ENCODE peak calls at places on chromosomes 4 and X, in nine cellular contexts. F is WERI-Rb-1; X is CD8-positive, alpha-beta memory T cell; T is naive thymus-derived CD4-positive, alpha-beta T cell; G is kidney; L is fibroblast of lung; N is CD4-positive, alpha-beta T cell; V is tibial artery; A is CD8-positive, alpha-beta T cell. O is an unnamed sample.

GRCh38 chr4:163137581-163137980 is 29.1 kb downstream of the NAF1 start:
- DNase-seq in X (no peak), V (no peak), N (no peak), T (no peak), L (peak), A (no peak), G (no peak), F (no peak), O (no peak)

GRCh38 chr4:138540056-138540800 is 298.1 kb upstream of the SLC7A11 start:
- DNase-seq in T (no peak), L (peak), F (no peak), G (no peak), V (no peak), A (no peak), N (no peak), X (no peak), O (no peak)

GRCh38 chrX:2442694-2443093 is 58.1 kb downstream of the DHRSX start:
- DNase-seq in L (no peak), A (no peak), T (no peak), G (no peak), N (no peak), V (no peak), X (no peak), F (no peak), O (no peak)

GRCh38 chr4:176971576-176972105 is 178.9 kb upstream of the VEGFC start:
- DNase-seq in F (no peak), N (no peak), T (no peak), A (no peak), L (no peak), G (no peak), V (no peak), X (no peak), O (no peak)

GRCh38 chrX:57904481-57904880 is 5.8 kb downstream of the ZXDA start:
- DNase-seq in G (no peak), T (no peak), F (no peak), X (no peak), A (no peak), L (no peak), N (no peak), V (no peak), O (no peak)

GRCh38 chr4:48341776-48342558 is 638 bp downstream of the SLAIN2 start:
- DNase-seq in X (no peak), F (peak), A (no peak), V (peak), L (peak), N (peak), G (peak), T (peak), O (peak)

GRCh38 chrX:109840585-109840984 is 107.5 kb upstream of the ACSL4 start:
- DNase-seq in G (no peak), V (peak), L (peak), N (no peak), T (no peak), X (no peak), A (no peak), F (no peak), O (no peak)

GRCh38 chr4:183658362-183659028 is 490 bp downstream of the RWDD4 start:
- DNase-seq in L (no peak), X (no peak), F (no peak), A (no peak), V (no peak), G (peak), T (no peak), N (no peak), O (peak)

GRCh38 chr4:38130884-38131283 is 170.7 kb downstream of the PTTG2 start:
- DNase-seq in G (no peak), V (no peak), X (no peak), F (peak), A (no peak), L (no peak), N (no peak), T (no peak), O (no peak)

GRCh38 chr4:147425019-147425418 is 55.9 kb upstream of the EDNRA start:
- DNase-seq in X (no peak), F (no peak), L (peak), N (no peak), T (no peak), A (no peak), V (no peak), G (no peak), O (no peak)

GRCh38 chrX:40154853-40155616 is 57.3 kb upstream of the BCOR start:
- DNase-seq in V (peak), X (no peak), N (no peak), L (no peak), A (no peak), G (no peak), T (peak), F (peak), O (peak)

GRCh38 chrX:118177708-118178107 is 61.1 kb upstream of the KLHL13 start:
- DNase-seq in L (no peak), F (no peak), V (no peak), G (no peak), A (no peak), X (no peak), T (no peak), N (no peak), O (no peak)

GRCh38 chrX:48471504-48471903 is 1.4 kb upstream of the SLC38A5 start:
- DNase-seq in V (no peak), N (no peak), A (no peak), F (no peak), T (no peak), L (no peak), G (no peak), X (no peak), O (no peak)

GRCh38 chr4:86496094-86497060 is 97.7 kb upstream of the PTPN13 start:
- DNase-seq in A (no peak), X (no peak), T (peak), L (peak), N (no peak), G (no peak), F (peak), V (no peak), O (no peak)

GRCh38 chr4:62159306-62159705 is 959.2 kb downstream of the ADGRL3 start:
- DNase-seq in T (no peak), G (no peak), X (no peak), A (no peak), V (no peak), N (no peak), F (no peak), L (no peak), O (no peak)

GRCh38 chr4:144591401-144591800 is 54.6 kb upstream of the HHIP start:
- DNase-seq in L (peak), G (no peak), A (no peak), N (no peak), V (no peak), X (no peak), F (peak), T (no peak), O (no peak)

GRCh38 chr4:153668647-153669046 is 15.4 kb upstream of the TLR2 start:
- DNase-seq in T (no peak), V (no peak), A (no peak), G (no peak), F (no peak), X (no peak), L (peak), N (no peak), O (no peak)

GRCh38 chr4:147207941-147208340 is 262.3 kb upstream of the TTC29 start:
- DNase-seq in V (no peak), G (no peak), F (no peak), N (no peak), L (peak), A (no peak), T (no peak), X (no peak), O (no peak)

GRCh38 chrX:288561-288991 is 7.4 kb downstream of the PLCXD1 start:
- DNase-seq in F (no peak), V (peak), N (no peak), X (no peak), L (no peak), G (peak), A (no peak), T (no peak), O (no peak)

GRCh38 chr4:10456270-10457254 is 664 bp downstream of the ZNF518B start:
- DNase-seq in V (peak), A (peak), T (peak), X (peak), L (peak), F (peak), G (peak), N (peak), O (no peak)
- H3K27ac ChIP-seq in V (peak), A (peak), T (peak), X (peak), L (peak), F (peak), G (no peak), N (peak), O (no peak)

DNA sequence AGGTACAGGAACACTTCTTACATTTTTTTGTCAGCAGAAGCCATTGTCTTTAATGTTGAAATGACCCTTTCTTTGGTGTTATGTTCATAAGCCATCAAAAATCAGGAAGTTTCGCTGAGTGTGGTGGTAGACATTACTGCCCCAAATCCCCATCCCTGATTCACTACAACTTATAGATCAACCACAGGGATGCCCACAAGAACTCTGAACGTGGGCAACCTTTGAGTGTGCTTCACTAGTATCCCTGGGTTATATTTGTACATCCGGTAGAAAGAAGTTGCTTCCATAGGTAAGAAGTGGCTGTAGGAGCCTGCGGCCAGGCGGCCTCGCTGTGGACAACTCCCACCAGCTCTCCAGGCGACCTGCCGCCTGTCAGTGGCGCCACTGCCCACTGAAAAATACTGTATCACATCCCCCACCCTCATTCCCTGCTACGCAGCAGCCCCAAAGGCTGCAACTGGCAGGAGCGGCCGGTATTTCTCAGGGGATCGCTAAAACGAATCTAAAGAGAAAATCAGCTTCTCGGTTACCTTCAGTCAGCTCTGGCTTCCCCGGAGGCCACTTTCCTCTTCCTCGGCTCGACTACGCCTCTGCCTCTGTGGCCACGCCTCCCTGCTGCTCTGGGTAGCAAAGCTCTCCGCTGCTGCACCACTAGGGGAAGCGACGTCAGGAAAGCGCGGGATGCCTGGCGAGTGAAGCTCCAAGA is 13.9 kb upstream of the ETDC start:
- DNase-seq in F (peak), G (no peak), N (peak), T (peak), L (peak), X (peak), V (peak), A (peak), O (peak)
- H3K27ac ChIP-seq in F (no peak), G (no peak), N (peak), T (peak), L (no peak), X (peak), V (no peak), A (peak), O (no peak)

DNA sequence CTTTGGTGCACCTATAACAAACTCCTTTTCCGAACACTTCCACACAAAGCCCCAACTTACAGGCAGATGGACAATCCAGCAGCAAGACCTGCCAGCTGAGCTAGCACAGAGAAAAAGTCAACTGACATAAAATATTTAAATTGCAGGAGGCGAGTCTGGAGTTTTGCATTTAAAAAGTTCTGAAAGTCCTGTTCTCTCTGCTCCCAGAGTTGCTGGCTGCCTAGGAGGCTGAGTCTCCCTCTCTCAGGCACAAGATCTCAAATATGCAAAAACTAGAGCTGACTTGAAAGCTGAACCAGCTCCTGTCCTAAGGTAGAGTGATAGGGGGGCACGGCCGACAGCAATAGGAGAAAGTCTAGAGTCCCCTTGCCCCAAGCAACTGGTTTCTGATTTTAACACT is 1.1 kb downstream of the LDB2 start:
- DNase-seq in G (no peak), N (no peak), L (peak), A (no peak), F (no peak), V (no peak), T (no peak), X (no peak), O (no peak)
- H3K27ac ChIP-seq in G (peak), N (no peak), L (peak), A (no peak), F (no peak), V (peak), T (no peak), X (no peak), O (no peak)

DNA sequence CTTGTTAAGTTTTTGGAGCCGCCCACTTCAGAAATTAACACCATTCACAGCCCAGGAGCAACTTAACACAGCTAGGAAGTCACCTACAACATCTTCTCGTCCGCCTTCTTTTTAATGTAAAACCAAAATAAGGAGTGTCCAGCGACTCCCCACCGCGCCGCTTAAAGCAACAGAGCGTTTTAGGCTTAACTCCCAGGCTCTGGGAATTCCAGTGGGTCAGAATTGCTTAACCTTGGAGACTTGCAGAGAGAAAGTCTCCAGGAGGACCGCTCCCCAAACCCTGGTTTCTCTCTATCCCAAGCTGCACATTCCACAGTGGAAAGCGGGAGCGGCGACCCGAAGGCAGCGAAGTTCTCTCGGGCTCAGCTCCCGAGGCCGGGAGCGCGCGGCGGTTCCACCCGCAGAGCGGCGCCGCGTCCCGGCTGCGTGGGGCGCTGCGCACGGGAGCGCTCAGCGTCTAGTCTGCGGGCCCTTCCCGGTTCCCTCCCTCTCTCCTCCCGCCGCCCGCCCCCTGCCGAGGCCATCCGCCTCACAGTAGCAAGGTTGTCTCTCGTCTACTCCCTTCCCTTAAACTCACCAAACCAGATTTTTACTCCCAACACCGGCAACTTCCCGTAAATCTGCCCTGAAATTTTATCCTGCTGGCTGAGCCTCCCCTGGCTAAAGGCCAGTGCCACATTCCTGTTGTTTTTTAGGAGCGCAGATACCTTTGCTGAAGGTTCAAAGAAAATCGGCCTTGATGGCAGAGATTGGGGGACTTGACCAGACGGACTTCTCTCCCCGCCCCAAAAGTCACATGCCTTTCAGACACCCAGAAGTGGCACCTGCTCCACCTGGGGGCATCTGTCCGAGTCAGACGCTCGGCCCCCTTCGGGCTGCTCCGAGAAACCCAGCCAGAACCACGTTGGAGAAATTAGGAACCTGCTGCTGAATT is at the start of gene RBM47:
- DNase-seq in F (no peak), N (peak), G (peak), V (peak), A (no peak), L (peak), X (no peak), T (peak), O (peak)
- H3K27ac ChIP-seq in F (no peak), N (no peak), G (peak), V (peak), A (no peak), L (no peak), X (no peak), T (peak), O (no peak)

GRCh38 chr4:11634283-11634682 is 205.6 kb upstream of the HS3ST1 start:
- DNase-seq in G (no peak), A (no peak), N (no peak), F (peak), X (no peak), T (no peak), L (no peak), V (no peak), O (no peak)
- H3K27ac ChIP-seq in G (no peak), A (no peak), N (no peak), F (no peak), X (no peak), T (no peak), L (no peak), V (no peak), O (no peak)

GRCh38 chr4:126715067-126715466 is 917.7 kb upstream of the INTU start:
- DNase-seq in X (no peak), L (no peak), T (no peak), A (no peak), V (no peak), G (no peak), N (no peak), F (no peak), O (no peak)

GRCh38 chr4:126719803-126720202 is 913.0 kb upstream of the INTU start:
- DNase-seq in G (no peak), X (no peak), A (no peak), V (no peak), N (no peak), F (no peak), T (no peak), L (no peak), O (no peak)

GRCh38 chr4:126715681-126716080 is 917.1 kb upstream of the INTU start:
- DNase-seq in A (no peak), V (no peak), G (no peak), N (no peak), X (no peak), T (no peak), L (no peak), F (no peak), O (no peak)

GRCh38 chr4:126718161-126718560 is 914.6 kb upstream of the INTU start:
- DNase-seq in T (no peak), G (no peak), F (no peak), X (no peak), N (no peak), V (no peak), L (peak), A (no peak), O (no peak)
- H3K27ac ChIP-seq in T (no peak), G (no peak), F (no peak), X (no peak), N (no peak), V (no peak), L (no peak), A (no peak), O (no peak)

GRCh38 chrX:22136711-22137110 is 104.6 kb downstream of the PHEX start:
- DNase-seq in V (no peak), A (no peak), T (no peak), F (no peak), L (no peak), G (no peak), N (no peak), X (no peak), O (no peak)
- H3K27ac ChIP-seq in V (no peak), A (no peak), T (no peak), F (no peak), L (peak), G (no peak), N (no peak), X (no peak), O (peak)

GRCh38 chr4:101345271-101345595 is 2.1 kb downstream of the PPP3CA start:
- DNase-seq in V (no peak), N (no peak), A (no peak), G (no peak), F (no peak), T (no peak), X (no peak), L (peak), O (peak)
- H3K27ac ChIP-seq in V (peak), N (no peak), A (no peak), G (no peak), F (no peak), T (peak), X (no peak), L (peak), O (peak)

GRCh38 chr4:24174622-24175021 is 284.8 kb upstream of the PPARGC1A start:
- DNase-seq in L (peak), N (no peak), F (no peak), V (no peak), G (no peak), T (no peak), A (no peak), X (no peak), O (no peak)

GRCh38 chr4:24169956-24170355 is 280.1 kb upstream of the PPARGC1A start:
- DNase-seq in X (no peak), A (no peak), G (no peak), L (no peak), T (no peak), N (no peak), F (no peak), V (no peak), O (no peak)

GRCh38 chr4:24168658-24169057 is 278.8 kb upstream of the PPARGC1A start:
- DNase-seq in F (no peak), G (no peak), A (no peak), V (no peak), X (no peak), N (no peak), T (no peak), L (no peak), O (no peak)

GRCh38 chr4:24175707-24176106 is 285.9 kb upstream of the PPARGC1A start:
- DNase-seq in V (no peak), T (no peak), G (no peak), F (no peak), N (no peak), L (no peak), X (no peak), A (no peak), O (no peak)

DNA sequence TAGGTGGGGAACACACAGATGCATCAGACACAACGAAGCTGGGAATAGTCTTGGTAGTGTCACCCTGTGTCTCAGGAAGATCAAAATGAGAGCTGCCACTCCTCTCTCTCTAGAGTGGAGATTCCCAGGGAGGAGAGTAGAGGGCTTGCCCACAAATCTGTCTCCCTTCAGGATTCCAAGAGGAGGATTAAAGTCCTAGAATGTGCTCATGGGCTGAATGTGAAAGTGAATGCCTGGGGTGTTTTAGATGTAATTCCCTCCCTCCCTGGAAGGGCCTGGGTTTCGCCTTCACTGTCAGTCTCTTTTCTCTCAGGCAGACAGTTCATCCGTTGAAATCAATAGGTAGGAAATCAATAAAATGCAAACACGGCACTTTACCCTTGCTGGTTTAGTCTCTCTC is 282.6 kb upstream of the PPARGC1A start:
- DNase-seq in L (no peak), X (no peak), F (no peak), A (no peak), G (no peak), V (no peak), T (no peak), N (no peak), O (no peak)
- H3K27ac ChIP-seq in L (no peak), X (no peak), F (no peak), A (no peak), G (no peak), V (no peak), T (no peak), N (no peak), O (no peak)

GRCh38 chrX:131762802-131763234 is 218.9 kb downstream of the OR13H1 start:
- DNase-seq in T (peak), G (no peak), N (no peak), F (peak), L (peak), X (peak), A (no peak), V (no peak), O (no peak)
- H3K27ac ChIP-seq in T (no peak), G (no peak), N (no peak), F (peak), L (no peak), X (no peak), A (no peak), V (no peak), O (peak)